ENCODE peak calls at places on chromosomes 7 and 10, in ten cellular contexts. W, F, S, L, Z, A, H, P, U and E are unnamed samples. For H3K4me1, the result is how much of the 10 kb centered on the place peaks cover.

GRCh38 chr7:106010331-106010730 is 47.3 kb downstream of the CDHR3 start:
- DNase-seq in S (no peak), Z (no peak), H (no peak), A (no peak), W (no peak), U (peak), L (no peak), P (no peak), F (no peak), E (no peak)

GRCh38 chr10:133391249-133391635 is 2.7 kb upstream of the MTG1 start:
- DNase-seq in F (no peak), Z (no peak), P (no peak), L (no peak), A (no peak), U (no peak), S (no peak), W (no peak), H (no peak), E (peak)

GRCh38 chr10:93060887-93061593 is 442 bp downstream of the CYP26C1 start:
- DNase-seq in F (no peak), A (no peak), S (no peak), H (no peak), L (no peak), Z (no peak), W (no peak), P (no peak), U (no peak), E (no peak)

GRCh38 chr10:71124921-71125748 is 87.2 kb upstream of the UNC5B start:
- DNase-seq in F (no peak), U (no peak), P (no peak), Z (no peak), W (peak), S (no peak), L (no peak), A (no peak), H (no peak), E (no peak)

GRCh38 chr10:93461124-93461806 is 20.9 kb downstream of the MYOF start:
- DNase-seq in P (no peak), L (no peak), W (no peak), F (no peak), H (no peak), A (no peak), U (peak), S (peak), Z (no peak), E (no peak)

GRCh38 chr7:155198901-155199845 is 98.5 kb upstream of the INSIG1 start:
- DNase-seq in A (peak), S (no peak), P (peak), L (no peak), H (peak), U (no peak), F (no peak), Z (no peak), W (no peak), E (no peak)

GRCh38 chr10:109994711-109995110 is 13.1 kb upstream of the ADD3 start:
- DNase-seq in U (no peak), F (no peak), A (no peak), H (no peak), S (no peak), W (no peak), P (no peak), Z (no peak), L (no peak), E (no peak)

GRCh38 chr7:43240565-43240964 is 128.1 kb downstream of the HECW1 start:
- DNase-seq in P (no peak), W (no peak), A (no peak), U (no peak), F (no peak), S (no peak), L (no peak), Z (no peak), H (no peak), E (no peak)

GRCh38 chr7:32611700-32612099 is 116.4 kb downstream of the AVL9 start:
- DNase-seq in S (no peak), P (no peak), L (no peak), W (no peak), U (no peak), Z (no peak), H (peak), F (no peak), A (no peak), E (no peak)

GRCh38 chr10:112223725-112224124 is 40.2 kb upstream of the GPAM start:
- DNase-seq in S (no peak), W (no peak), L (no peak), A (no peak), F (no peak), U (no peak), Z (no peak), P (no peak), H (no peak), E (no peak)

GRCh38 chr10:50622497-50623298 is 1.1 kb downstream of the SGMS1 start:
- DNase-seq in U (peak), W (peak), L (peak), A (no peak), H (peak), F (peak), Z (peak), P (peak), S (peak), E (no peak)

GRCh38 chr10:131692176-131692575 is 208.6 kb upstream of the PPP2R2D start:
- DNase-seq in S (no peak), U (no peak), P (no peak), W (no peak), H (no peak), L (no peak), Z (no peak), F (no peak), A (no peak), E (no peak)

GRCh38 chr7:55374213-55374612 is 9.1 kb downstream of the LANCL2 start:
- DNase-seq in U (no peak), A (no peak), S (no peak), F (no peak), Z (no peak), P (no peak), H (no peak), W (no peak), L (no peak), E (no peak)

GRCh38 chr10:84783386-84783785 is 455.0 kb downstream of the CCSER2 start:
- DNase-seq in S (peak), Z (no peak), F (no peak), P (peak), H (no peak), W (no peak), U (peak), A (peak), L (no peak), E (no peak)

GRCh38 chr7:155885162-155886160 is 73.2 kb upstream of the SHH start:
- DNase-seq in F (no peak), H (peak), S (peak), L (peak), W (peak), U (no peak), P (peak), A (no peak), Z (peak), E (no peak)

GRCh38 chr7:2149672-2150444 is 82.9 kb downstream of the MAD1L1 start:
- DNase-seq in S (no peak), Z (no peak), U (no peak), A (no peak), W (no peak), P (no peak), H (no peak), L (peak), F (no peak), E (no peak)

GRCh38 chr7:128781126-128781525 is 5.5 kb upstream of the OPN1SW start:
- DNase-seq in H (no peak), A (no peak), S (no peak), P (no peak), L (no peak), U (no peak), Z (no peak), F (no peak), W (no peak), E (no peak)

GRCh38 chr7:95527033-95527775 is 41.5 kb downstream of the ASB4 start:
- DNase-seq in L (peak), F (no peak), P (peak), S (peak), Z (peak), W (peak), U (peak), A (peak), H (peak), E (no peak)

GRCh38 chr10:29948971-29949370 is 110.4 kb downstream of the JCAD start:
- DNase-seq in F (no peak), L (no peak), H (no peak), U (peak), W (no peak), Z (no peak), P (no peak), A (peak), S (peak), E (no peak)

GRCh38 chr10:47025540-47026300 is 114.5 kb downstream of the PTPN20 start:
- DNase-seq in L (no peak), H (peak), Z (peak), W (peak), P (no peak), S (peak), U (no peak), A (no peak), F (peak), E (no peak)

GRCh38 chr10:47090903-47091302 is 179.7 kb downstream of the PTPN20 start:
- DNase-seq in S (no peak), L (no peak), W (no peak), Z (no peak), F (no peak), U (no peak), H (no peak), P (no peak), A (no peak), E (no peak)

GRCh38 chr10:87974130-87974529 is 110.7 kb downstream of the PTEN start:
- DNase-seq in U (no peak), S (no peak), A (no peak), H (no peak), F (no peak), Z (no peak), L (no peak), P (no peak), W (no peak), E (no peak)

GRCh38 chr7:45073031-45073842 is 15.5 kb downstream of the NACAD start:
- DNase-seq in A (no peak), F (no peak), W (no peak), H (no peak), P (no peak), S (no peak), Z (no peak), L (no peak), U (no peak), E (no peak)

GRCh38 chr7:82803411-82803810 is 359.3 kb downstream of the PCLO start:
- DNase-seq in W (no peak), U (no peak), A (no peak), Z (no peak), L (no peak), P (no peak), H (peak), F (no peak), S (peak), E (no peak)

GRCh38 chr7:23470290-23471089 is at the start of gene IGF2BP3:
- DNase-seq in A (peak), L (no peak), W (no peak), Z (no peak), U (no peak), H (peak), S (peak), P (peak), F (no peak), E (peak)

GRCh38 chr7:158082761-158083160 is 504.9 kb downstream of the PTPRN2 start:
- DNase-seq in U (no peak), Z (no peak), L (peak), S (no peak), W (peak), H (no peak), P (no peak), F (no peak), A (no peak), E (no peak)

GRCh38 chr10:118971187-118971586 is 58.3 kb upstream of the NANOS1 start:
- DNase-seq in H (no peak), Z (no peak), W (no peak), U (no peak), A (no peak), S (no peak), P (no peak), L (no peak), F (no peak), E (no peak)

GRCh38 chr10:15035385-15036301 is 8.1 kb upstream of the OLAH start:
- DNase-seq in P (no peak), A (no peak), H (peak), U (no peak), L (peak), W (no peak), Z (peak), F (no peak), S (peak), E (no peak)

GRCh38 chr7:139562972-139563565 is 39.6 kb downstream of the CLEC2L start:
- DNase-seq in H (no peak), U (no peak), S (no peak), W (no peak), F (no peak), Z (peak), P (no peak), L (no peak), A (no peak), E (no peak)

GRCh38 chr10:53839437-53840039 is 961.5 kb downstream of the PCDH15 start:
- DNase-seq in U (no peak), L (no peak), S (peak), H (peak), Z (no peak), F (no peak), P (peak), A (peak), W (no peak), E (no peak)

GRCh38 chr10:77556990-77557601 is 80.5 kb downstream of the KCNMA1 start:
- DNase-seq in A (no peak), F (no peak), P (peak), Z (no peak), U (no peak), L (no peak), W (no peak), H (no peak), S (peak), E (no peak)

GRCh38 chr7:50855526-50855925 is 72.8 kb upstream of the GRB10 start:
- DNase-seq in P (no peak), U (no peak), H (no peak), W (no peak), Z (no peak), A (no peak), S (no peak), L (no peak), F (no peak), E (no peak)

GRCh38 chr7:130276796-130277762 is 10.4 kb downstream of the CPA2 start:
- DNase-seq in W (no peak), P (no peak), A (peak), Z (no peak), U (no peak), F (no peak), H (peak), S (peak), L (no peak), E (no peak)

DNA sequence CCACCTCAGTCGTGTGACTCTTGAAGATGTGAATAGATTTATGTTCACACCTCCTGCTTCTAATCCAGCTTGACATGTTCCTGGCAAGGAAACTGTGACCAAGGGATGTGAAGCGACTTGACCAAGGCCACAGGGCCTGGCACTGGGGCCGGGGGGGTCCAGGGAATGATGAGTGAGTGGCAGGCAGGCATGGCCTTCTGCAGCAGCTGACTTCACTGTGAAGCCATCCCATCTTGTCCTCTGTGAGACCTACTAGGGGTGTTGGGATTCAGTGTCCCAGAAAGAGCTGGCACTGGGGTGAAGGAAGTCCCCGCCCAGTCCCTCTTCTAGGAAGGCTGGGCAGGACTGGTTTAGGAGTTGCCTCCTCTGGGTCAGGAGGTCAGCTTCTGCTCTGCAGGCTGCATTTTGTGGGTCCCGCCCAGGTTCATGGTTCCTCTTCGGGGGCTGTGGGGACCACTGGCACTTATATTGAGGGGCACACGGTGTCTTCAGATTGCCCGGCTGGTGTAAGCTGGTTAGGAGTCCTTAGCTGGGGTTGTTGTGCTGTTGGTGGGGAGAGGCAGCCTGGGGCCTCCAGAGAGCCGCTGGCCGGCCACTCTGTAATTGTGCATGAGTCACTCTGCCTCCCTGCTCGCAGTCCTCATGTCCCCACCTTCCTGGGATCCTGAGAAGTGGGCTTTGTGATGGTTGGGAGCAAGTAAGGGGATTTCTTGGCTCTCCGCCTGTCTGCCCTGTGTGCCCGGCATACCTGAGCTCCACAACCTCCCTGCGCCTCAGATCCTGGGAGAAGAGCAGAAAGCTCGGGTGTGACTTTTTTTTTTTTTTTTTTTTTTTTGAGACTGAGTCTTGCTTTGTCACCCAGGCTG is 11.0 kb downstream of the ZMIZ1 start:
- DNase-seq in S (peak), F (no peak), P (peak), U (peak), Z (peak), L (peak), W (no peak), A (no peak), H (peak), E (no peak)
- H3K4me1 ChIP-seq in S (half or more), F (half or more), P (half or more), U (half or more), Z (half or more), L (half or more), W (half or more), A (half or more), H (half or more), E (under half)

DNA sequence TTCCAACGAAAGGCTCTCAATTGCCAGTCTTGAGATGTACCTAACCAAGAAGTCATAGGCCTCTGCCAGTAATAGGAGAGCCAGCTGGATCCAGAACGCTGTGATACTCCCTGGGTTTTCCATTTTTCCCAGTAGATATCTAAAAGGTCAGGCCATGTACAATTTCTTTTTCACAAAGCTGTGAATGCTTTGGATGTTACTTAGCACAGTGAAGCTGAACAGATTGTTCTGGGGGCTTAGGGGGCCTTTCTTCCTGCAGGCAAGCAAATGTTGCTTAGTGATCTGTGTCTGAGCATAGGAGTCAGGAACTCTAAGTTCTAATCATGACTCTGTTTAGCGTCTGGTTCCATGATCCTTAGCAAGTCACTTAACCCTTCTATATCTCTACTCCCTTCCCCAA is 86.5 kb downstream of the ARMH3 start:
- DNase-seq in H (no peak), S (no peak), W (no peak), P (no peak), F (no peak), U (no peak), A (no peak), Z (no peak), L (no peak), E (no peak)
- H3K4me1 ChIP-seq in H (under half), S (under half), W (under half), P (under half), F (under half), U (under half), A (under half), Z (half or more), L (under half), E (under half)

GRCh38 chr10:60817135-60817805 is 39.0 kb downstream of the CDK1 start:
- DNase-seq in H (no peak), Z (peak), F (no peak), L (no peak), A (no peak), S (no peak), U (no peak), W (no peak), P (no peak), E (no peak)

GRCh38 chr10:60819271-60819670 is 41.0 kb downstream of the CDK1 start:
- DNase-seq in P (no peak), S (no peak), U (no peak), Z (no peak), F (no peak), W (no peak), A (no peak), H (no peak), L (no peak), E (no peak)

GRCh38 chr10:60818134-60818770 is 40.0 kb downstream of the CDK1 start:
- DNase-seq in A (no peak), U (no peak), S (no peak), P (no peak), Z (no peak), W (no peak), L (no peak), F (no peak), H (peak), E (no peak)

GRCh38 chr10:60820093-60820769 is 42.0 kb downstream of the CDK1 start:
- DNase-seq in P (peak), Z (no peak), A (no peak), U (no peak), W (no peak), L (no peak), S (peak), F (no peak), H (peak), E (no peak)

DNA sequence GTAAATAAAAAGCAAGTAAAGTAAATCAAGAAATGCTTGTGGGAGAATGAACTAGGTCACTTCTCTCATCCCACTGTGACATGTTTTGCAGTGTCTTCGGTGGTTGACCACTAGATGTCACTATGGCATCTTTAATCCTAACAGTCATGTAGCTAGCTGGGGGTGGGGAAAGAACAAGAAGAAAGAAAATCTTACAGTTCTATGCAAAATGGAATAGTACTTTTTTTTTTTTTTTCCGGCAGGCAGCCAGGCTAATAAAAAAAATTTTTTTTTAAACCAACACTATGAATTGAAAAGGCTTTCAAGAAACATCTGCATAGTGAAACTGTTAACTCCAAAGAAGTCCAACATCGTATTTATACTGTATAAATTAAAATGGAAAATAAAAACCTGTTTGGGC is 38.3 kb downstream of the CDK1 start:
- DNase-seq in H (peak), U (peak), F (no peak), S (peak), L (no peak), P (peak), A (peak), W (no peak), Z (peak), E (no peak)
- H3K4me1 ChIP-seq in H (under half), U (under half), F (under half), S (under half), L (under half), P (under half), A (under half), W (under half), Z (under half), E (under half)

GRCh38 chr10:80172896-80173295 is 32.4 kb downstream of the ANXA11 start:
- DNase-seq in U (no peak), L (peak), H (no peak), S (peak), F (no peak), P (no peak), W (no peak), A (no peak), Z (no peak), E (no peak)
- H3K4me1 ChIP-seq in U (under half), L (under half), H (under half), S (under half), F (under half), P (under half), W (under half), A (under half), Z (under half), E (under half)

DNA sequence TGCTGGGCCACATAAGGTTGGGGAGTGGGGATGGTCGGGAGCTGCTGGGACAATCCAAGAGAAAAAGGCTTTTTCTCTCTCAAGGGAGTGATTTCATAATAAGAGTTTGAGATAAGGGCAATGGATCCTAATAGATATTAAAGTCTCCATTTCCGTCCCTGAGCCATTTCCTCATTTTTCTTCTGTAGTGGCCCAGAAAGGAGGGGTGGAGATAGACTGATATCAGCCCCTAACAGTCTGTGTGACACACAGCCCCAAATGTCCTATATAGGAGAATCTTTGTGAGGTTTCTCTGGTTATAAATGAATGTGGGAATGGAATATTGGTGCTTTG is 35.2 kb downstream of the PRSS2 start:
- DNase-seq in W (no peak), Z (no peak), H (no peak), S (no peak), L (no peak), A (no peak), P (no peak), U (no peak), F (no peak), E (no peak)
- H3K4me1 ChIP-seq in W (under half), Z (under half), H (under half), S (under half), L (under half), A (under half), P (under half), U (under half), F (under half), E (under half)